ENCODE peak calls at places on chromosomes 2 and 18, in five cellular contexts. A is A549, Y is HepG2, H is K562, P is H1. N is an unnamed sample.

GRCh38 chr2:100620481-100620880 is 57.7 kb downstream of the PDCL3 start:
- DNase-seq in A (no peak), Y (no peak), H (no peak), P (no peak), N (no peak)

GRCh38 chr2:229282758-229283546 is 11.9 kb upstream of the PID1 start:
- DNase-seq in A (no peak), Y (no peak), H (no peak), P (no peak), N (no peak)

GRCh38 chr2:238841542-238842181 is 6.2 kb upstream of the TWIST2 start:
- DNase-seq in A (no peak), Y (no peak), H (no peak), P (peak; percentile 35), N (no peak)

GRCh38 chr2:134189009-134189717 is 64.7 kb upstream of the MGAT5 start:
- DNase-seq in A (peak; percentile 13), Y (no peak), H (no peak), P (no peak), N (no peak)

GRCh38 chr18:25251127-25251526 is 100.8 kb downstream of the ZNF521 start:
- DNase-seq in A (no peak), Y (no peak), H (no peak), P (no peak), N (no peak)

GRCh38 chr2:24418166-24418843 is 58.0 kb upstream of the ITSN2 start:
- DNase-seq in A (no peak), Y (no peak), H (no peak), P (no peak), N (no peak)

GRCh38 chr18:70036771-70037452 is 89.2 kb upstream of the CD226 start:
- DNase-seq in A (no peak), Y (no peak), H (peak; percentile 65), P (no peak), N (no peak)

GRCh38 chr18:76274470-76275289 is 220.4 kb downstream of the ZNF516 start:
- DNase-seq in A (peak; percentile 11), Y (peak; percentile 17), H (peak; percentile 2), P (no peak), N (no peak)

GRCh38 chr18:11533942-11534496 is 75.4 kb upstream of the SLC35G4 start:
- DNase-seq in A (no peak), Y (peak; percentile 10), H (no peak), P (no peak), N (no peak)

GRCh38 chr2:164496881-164497280 is 124.4 kb downstream of the GRB14 start:
- DNase-seq in A (no peak), Y (no peak), H (no peak), P (no peak), N (no peak)

GRCh38 chr2:119472749-119473148 is 41.1 kb downstream of the TMEM37 start:
- DNase-seq in A (no peak), Y (no peak), H (no peak), P (no peak), N (no peak)

GRCh38 chr2:18093196-18093595 is 214.7 kb downstream of the KCNS3 start:
- DNase-seq in A (no peak), Y (no peak), H (no peak), P (no peak), N (no peak)

GRCh38 chr2:73112026-73112912 is 479 bp downstream of the RAB11FIP5 start:
- DNase-seq in A (peak; percentile 61), Y (peak; percentile 22), H (peak; percentile 41), P (peak; percentile 75), N (peak; percentile 71)

GRCh38 chr2:128661289-128661688 is 342.6 kb upstream of the HS6ST1 start:
- DNase-seq in A (no peak), Y (no peak), H (no peak), P (no peak), N (no peak)
- TF ChIP-seq JUN in A (no peak), Y (no peak), H (no peak), P (no peak), N (no peak)

GRCh38 chr2:10547011-10547410 is 98.9 kb upstream of the ODC1 start:
- DNase-seq in A (no peak), Y (no peak), H (no peak), P (no peak), N (no peak)
- H3K4me2 ChIP-seq in A (no peak overlapping the region), Y (no peak overlapping the region), H (no peak overlapping the region), P (no peak overlapping the region), N (no peak overlapping the region)

GRCh38 chr2:830419-831224 is 120.0 kb upstream of the SNTG2 start:
- DNase-seq in A (no peak), Y (no peak), H (no peak), P (no peak), N (no peak)

GRCh38 chr2:831638-832037 is 119.0 kb upstream of the SNTG2 start:
- DNase-seq in A (no peak), Y (no peak), H (no peak), P (no peak), N (no peak)

GRCh38 chr2:832635-833034 is 118.0 kb upstream of the SNTG2 start:
- DNase-seq in A (no peak), Y (no peak), H (no peak), P (no peak), N (no peak)

GRCh38 chr2:833180-833579 is 117.5 kb upstream of the SNTG2 start:
- DNase-seq in A (no peak), Y (no peak), H (no peak), P (no peak), N (no peak)

GRCh38 chr2:831225-831536 is 119.5 kb upstream of the SNTG2 start:
- DNase-seq in A (no peak), Y (no peak), H (no peak), P (no peak), N (no peak)
- TF ChIP-seq JUN in A (no peak), Y (no peak), H (no peak), P (no peak), N (no peak)

GRCh38 chr2:16301961-16302360 is 361.6 kb downstream of the MYCN start:
- DNase-seq in A (no peak), Y (no peak), H (no peak), P (peak; percentile 4), N (no peak)

GRCh38 chr2:16305191-16305590 is 360.4 kb downstream of the CYRIA start:
- DNase-seq in A (no peak), Y (no peak), H (no peak), P (no peak), N (no peak)

GRCh38 chr2:16303761-16304160 is 361.9 kb downstream of the CYRIA start:
- DNase-seq in A (no peak), Y (no peak), H (no peak), P (peak; percentile 43), N (no peak)

GRCh38 chr2:16302431-16302830 is 362.1 kb downstream of the MYCN start:
- DNase-seq in A (no peak), Y (no peak), H (no peak), P (no peak), N (no peak)

GRCh38 chr2:16302969-16303592 is 362.6 kb downstream of the CYRIA start:
- DNase-seq in A (no peak), Y (no peak), H (no peak), P (peak; percentile 45), N (no peak)
- H3K4me2 ChIP-seq in A (no peak overlapping the region), Y (peak overlapping the region; percentile 21), H (no peak overlapping the region), P (peak overlapping the region; percentile 9), N (no peak overlapping the region)

GRCh38 chr2:62010632-62011276 is 105.3 kb downstream of the COMMD1 start:
- DNase-seq in A (no peak), Y (no peak), H (no peak), P (no peak), N (no peak)

DNA sequence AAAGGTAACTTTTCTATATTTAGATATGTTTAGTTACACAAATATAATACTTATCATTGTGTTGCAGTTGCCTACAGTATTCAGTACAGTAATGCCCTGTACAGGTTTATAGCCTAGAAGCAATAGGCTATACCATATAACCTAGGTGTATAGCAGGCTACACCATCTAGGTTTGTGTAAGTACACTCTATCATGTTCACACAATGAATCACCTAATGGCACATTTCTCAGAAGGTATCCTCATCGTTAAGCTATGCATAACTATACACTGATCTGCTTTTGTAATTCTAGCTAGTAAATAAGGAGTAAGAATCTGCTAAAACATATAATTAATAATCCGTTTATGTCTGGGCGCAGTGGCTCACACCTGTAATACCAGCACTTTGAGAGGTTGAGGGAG is 102.1 kb downstream of the COMMD1 start:
- DNase-seq in A (no peak), Y (no peak), H (no peak), P (no peak), N (no peak)
- TF ChIP-seq JUN in A (no peak), Y (no peak), H (no peak), P (no peak), N (no peak)

GRCh38 chr2:127633556-127634065 is 12.3 kb upstream of the GPR17 start:
- DNase-seq in A (no peak), Y (no peak), H (no peak), P (no peak), N (peak; percentile 30)

GRCh38 chr2:127635380-127636237 is 10.3 kb upstream of the GPR17 start:
- DNase-seq in A (no peak), Y (no peak), H (no peak), P (no peak), N (no peak)

GRCh38 chr2:127632592-127633489 is 13.1 kb upstream of the GPR17 start:
- DNase-seq in A (no peak), Y (no peak), H (no peak), P (no peak), N (no peak)

GRCh38 chr2:127634626-127635379 is 11.2 kb upstream of the GPR17 start:
- DNase-seq in A (no peak), Y (no peak), H (no peak), P (no peak), N (no peak)

DNA sequence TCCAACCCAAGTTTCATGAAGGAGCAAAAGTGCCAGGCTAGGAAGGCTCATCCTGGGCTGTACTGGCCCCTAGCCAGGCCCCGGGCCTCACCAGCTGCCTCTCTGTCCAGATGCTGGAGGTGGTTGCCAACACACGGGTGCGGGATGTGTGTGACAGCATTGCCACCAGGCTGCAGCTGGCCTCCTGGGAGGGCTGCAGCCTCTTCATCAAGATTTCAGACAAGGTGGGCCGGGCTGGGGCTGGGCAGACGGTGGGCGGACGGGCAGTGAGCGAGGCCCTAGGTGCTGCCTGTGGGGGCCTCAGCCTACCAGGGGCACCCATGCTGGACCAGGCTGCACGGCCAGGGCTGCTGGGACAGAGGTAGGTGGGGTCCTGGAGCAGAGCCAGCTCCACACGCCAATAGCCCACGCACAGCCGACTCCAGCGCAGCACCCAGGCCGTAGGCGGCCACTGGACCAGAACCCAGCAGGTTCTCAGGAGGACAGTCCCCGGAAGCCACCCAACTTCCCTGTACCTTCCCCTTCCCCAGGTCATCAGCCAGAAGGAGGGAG is 11.8 kb upstream of the GPR17 start:
- DNase-seq in A (no peak), Y (no peak), H (no peak), P (no peak), N (no peak)
- H3K4me2 ChIP-seq in A (no peak overlapping the region), Y (no peak overlapping the region), H (no peak overlapping the region), P (no peak overlapping the region), N (no peak overlapping the region)

DNA sequence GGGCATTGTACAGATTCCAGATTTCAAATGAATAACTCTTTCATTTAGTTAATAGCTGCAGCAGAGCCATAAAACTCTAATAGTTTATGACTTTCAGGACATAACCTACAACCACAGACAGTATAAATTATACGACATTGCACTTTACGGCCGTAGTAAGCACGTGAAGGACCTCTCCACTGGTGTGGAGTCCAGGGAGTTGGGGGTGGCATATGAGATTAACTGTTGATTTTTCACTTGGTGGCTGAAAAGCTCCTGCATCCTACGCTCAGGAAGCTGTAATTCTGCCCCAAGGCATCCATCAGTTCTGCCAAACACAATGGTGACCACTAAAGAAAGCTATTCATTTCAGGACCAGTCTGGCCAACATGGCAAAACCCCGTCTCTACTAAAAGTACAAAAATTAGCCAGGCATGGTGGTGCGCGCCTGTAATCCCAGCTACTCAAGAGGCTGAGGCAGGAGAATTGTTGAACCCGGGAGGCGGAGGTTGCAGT is 376.3 kb downstream of the SOX11 start:
- DNase-seq in A (no peak), Y (no peak), H (no peak), P (no peak), N (no peak)
- TF ChIP-seq JUN in A (no peak), Y (no peak), H (no peak), P (no peak), N (no peak)